ENCODE peak calls at places on chromosomes 3 and 15, in four cellular contexts. One of them, this sample, is unnamed.

GRCh38 chr15:89971592-89971997 is 29.5 kb upstream of the ZNF710 start:
- DNase-seq in coronary artery: no peak
- DNase-seq in left ventricle myocardium inferior: peak; percentile 46
- DNase-seq in activated T-cell treated with anti-CD3 and anti-CD28 coated beads, Interleukin-2, amount 50 U/mL, for 1 hour: peak; percentile 49
- DNase-seq in this sample: peak; percentile 64

GRCh38 chr15:65400760-65401606 is 21.8 kb downstream of the IGDCC4 start:
- DNase-seq in left ventricle myocardium inferior: peak; percentile 48
- DNase-seq in activated T-cell treated with anti-CD3 and anti-CD28 coated beads, Interleukin-2, amount 50 U/mL, for 1 hour: peak; percentile 54
- DNase-seq in coronary artery: no peak
- DNase-seq in this sample: peak; percentile 68

GRCh38 chr15:79322945-79323344 is 12.0 kb downstream of the TMED3 start:
- DNase-seq in coronary artery: no peak
- DNase-seq in left ventricle myocardium inferior: no peak
- DNase-seq in activated T-cell treated with anti-CD3 and anti-CD28 coated beads, Interleukin-2, amount 50 U/mL, for 1 hour: no peak
- DNase-seq in this sample: no peak

GRCh38 chr3:52396907-52397591 is 47.9 kb downstream of the SEMA3G start:
- DNase-seq in left ventricle myocardium inferior: peak; percentile 6
- DNase-seq in activated T-cell treated with anti-CD3 and anti-CD28 coated beads, Interleukin-2, amount 50 U/mL, for 1 hour: no peak
- DNase-seq in coronary artery: no peak
- DNase-seq in this sample: no peak

GRCh38 chr15:78778422-78778821 is 32.8 kb downstream of the ADAMTS7 start:
- DNase-seq in coronary artery: no peak
- DNase-seq in left ventricle myocardium inferior: no peak
- DNase-seq in activated T-cell treated with anti-CD3 and anti-CD28 coated beads, Interleukin-2, amount 50 U/mL, for 1 hour: no peak
- DNase-seq in this sample: no peak

GRCh38 chr3:172549144-172549543 is 25.9 kb upstream of the TNFSF10 start:
- DNase-seq in coronary artery: no peak
- DNase-seq in activated T-cell treated with anti-CD3 and anti-CD28 coated beads, Interleukin-2, amount 50 U/mL, for 1 hour: no peak
- DNase-seq in left ventricle myocardium inferior: no peak
- DNase-seq in this sample: no peak

GRCh38 chr15:95371664-95372063 is 958.8 kb upstream of the NR2F2 start:
- DNase-seq in left ventricle myocardium inferior: no peak
- DNase-seq in activated T-cell treated with anti-CD3 and anti-CD28 coated beads, Interleukin-2, amount 50 U/mL, for 1 hour: no peak
- DNase-seq in coronary artery: no peak
- DNase-seq in this sample: no peak

GRCh38 chr3:183328823-183329222 is 75.8 kb downstream of the B3GNT5 start:
- DNase-seq in coronary artery: no peak
- DNase-seq in left ventricle myocardium inferior: no peak
- DNase-seq in activated T-cell treated with anti-CD3 and anti-CD28 coated beads, Interleukin-2, amount 50 U/mL, for 1 hour: no peak
- DNase-seq in this sample: no peak

GRCh38 chr3:8845641-8846040 is 76.2 kb upstream of the OXTR start:
- DNase-seq in coronary artery: no peak
- DNase-seq in activated T-cell treated with anti-CD3 and anti-CD28 coated beads, Interleukin-2, amount 50 U/mL, for 1 hour: no peak
- DNase-seq in left ventricle myocardium inferior: no peak
- DNase-seq in this sample: no peak

GRCh38 chr15:85710340-85710842 is 84.3 kb downstream of the KLHL25 start:
- DNase-seq in activated T-cell treated with anti-CD3 and anti-CD28 coated beads, Interleukin-2, amount 50 U/mL, for 1 hour: no peak
- DNase-seq in left ventricle myocardium inferior: no peak
- DNase-seq in coronary artery: no peak
- DNase-seq in this sample: peak; percentile 60

This sample was measured in activated naive CD4-positive, alpha-beta T cell treated with anti-CD3 and anti-CD28 coated beads for 36 hours.